ENCODE peak calls at places on chromosomes 1 and 21, in five cellular contexts. One of them, this sample, is unnamed.

GRCh38 chr1:183783896-183784637 is 20.9 kb upstream of the RGL1 start:
- DNase-seq in T-helper 17 cell: no peak
- DNase-seq in RWPE1: no peak
- DNase-seq in H54: peak
- DNase-seq in stimulated activated naive CD4-positive, alpha-beta T cell: no peak
- DNase-seq in this sample: no peak

GRCh38 chr1:115658646-115659045 is 16.9 kb downstream of the VANGL1 start:
- DNase-seq in T-helper 17 cell: no peak
- DNase-seq in RWPE1: no peak
- DNase-seq in H54: no peak
- DNase-seq in stimulated activated naive CD4-positive, alpha-beta T cell: no peak
- DNase-seq in this sample: no peak

GRCh38 chr1:226545806-226546596 is 2.6 kb upstream of the STUM start:
- DNase-seq in T-helper 17 cell: no peak
- DNase-seq in RWPE1: no peak
- DNase-seq in H54: no peak
- DNase-seq in stimulated activated naive CD4-positive, alpha-beta T cell: no peak
- DNase-seq in this sample: no peak

GRCh38 chr1:246176126-246177024 is 330.7 kb downstream of the SMYD3 start:
- DNase-seq in T-helper 17 cell: no peak
- DNase-seq in RWPE1: no peak
- DNase-seq in H54: no peak
- DNase-seq in stimulated activated naive CD4-positive, alpha-beta T cell: no peak
- DNase-seq in this sample: no peak

GRCh38 chr1:163650624-163651023 is 328.9 kb downstream of the NUF2 start:
- DNase-seq in T-helper 17 cell: no peak
- DNase-seq in RWPE1: no peak
- DNase-seq in H54: no peak
- DNase-seq in stimulated activated naive CD4-positive, alpha-beta T cell: no peak
- DNase-seq in this sample: no peak

GRCh38 chr1:176847052-176847451 is 317.5 kb downstream of the ASTN1 start:
- DNase-seq in T-helper 17 cell: no peak
- DNase-seq in RWPE1: no peak
- DNase-seq in H54: no peak
- DNase-seq in stimulated activated naive CD4-positive, alpha-beta T cell: no peak
- DNase-seq in this sample: no peak

GRCh38 chr1:188489336-188490112 is 1660.8 kb downstream of the PLA2G4A start:
- DNase-seq in T-helper 17 cell: no peak
- DNase-seq in RWPE1: no peak
- DNase-seq in H54: peak
- DNase-seq in stimulated activated naive CD4-positive, alpha-beta T cell: no peak
- DNase-seq in this sample: no peak

GRCh38 chr1:217805792-217806191 is 174.6 kb downstream of the SPATA17 start:
- DNase-seq in T-helper 17 cell: no peak
- DNase-seq in RWPE1: no peak
- DNase-seq in H54: no peak
- DNase-seq in stimulated activated naive CD4-positive, alpha-beta T cell: no peak
- DNase-seq in this sample: no peak

GRCh38 chr1:77539510-77540142 is 142.8 kb downstream of the ZZZ3 start:
- DNase-seq in T-helper 17 cell: no peak
- DNase-seq in RWPE1: peak
- DNase-seq in H54: peak
- DNase-seq in stimulated activated naive CD4-positive, alpha-beta T cell: no peak
- DNase-seq in this sample: peak

GRCh38 chr1:147542549-147542857 is 1.2 kb downstream of the BCL9 start:
- DNase-seq in T-helper 17 cell: no peak
- DNase-seq in RWPE1: no peak
- DNase-seq in H54: no peak
- DNase-seq in stimulated activated naive CD4-positive, alpha-beta T cell: no peak
- DNase-seq in this sample: no peak

GRCh38 chr1:12541274-12542137 is 76.5 kb downstream of the DHRS3 start:
- DNase-seq in T-helper 17 cell: no peak
- DNase-seq in RWPE1: no peak
- DNase-seq in H54: no peak
- DNase-seq in stimulated activated naive CD4-positive, alpha-beta T cell: no peak
- DNase-seq in this sample: no peak

GRCh38 chr21:43748622-43749021 is 27.5 kb downstream of the CSTB start:
- DNase-seq in T-helper 17 cell: no peak
- DNase-seq in RWPE1: no peak
- DNase-seq in H54: no peak
- DNase-seq in stimulated activated naive CD4-positive, alpha-beta T cell: no peak
- DNase-seq in this sample: no peak

GRCh38 chr21:38409907-38410306 is 88.4 kb downstream of the ERG start:
- DNase-seq in T-helper 17 cell: no peak
- DNase-seq in RWPE1: no peak
- DNase-seq in H54: no peak
- DNase-seq in stimulated activated naive CD4-positive, alpha-beta T cell: no peak
- DNase-seq in this sample: no peak

GRCh38 chr21:37207441-37208009 is 59.6 kb downstream of the VPS26C start:
- DNase-seq in T-helper 17 cell: no peak
- DNase-seq in RWPE1: no peak
- DNase-seq in H54: peak
- DNase-seq in stimulated activated naive CD4-positive, alpha-beta T cell: no peak
- DNase-seq in this sample: no peak

GRCh38 chr1:208203848-208204609 is 40.2 kb downstream of the PLXNA2 start:
- DNase-seq in T-helper 17 cell: no peak
- DNase-seq in RWPE1: no peak
- DNase-seq in H54: no peak
- DNase-seq in stimulated activated naive CD4-positive, alpha-beta T cell: no peak
- DNase-seq in this sample: no peak

GRCh38 chr21:14888202-14888601 is 176.6 kb downstream of the NRIP1 start:
- DNase-seq in T-helper 17 cell: no peak
- DNase-seq in RWPE1: no peak
- DNase-seq in H54: no peak
- DNase-seq in stimulated activated naive CD4-positive, alpha-beta T cell: no peak
- DNase-seq in this sample: no peak

GRCh38 chr1:61776091-61776490 is 33.8 kb downstream of the PATJ start:
- DNase-seq in T-helper 17 cell: no peak
- DNase-seq in RWPE1: no peak
- DNase-seq in H54: no peak
- DNase-seq in stimulated activated naive CD4-positive, alpha-beta T cell: no peak
- DNase-seq in this sample: no peak

GRCh38 chr1:29554208-29554778 is 318.0 kb downstream of the PTPRU start:
- DNase-seq in T-helper 17 cell: no peak
- DNase-seq in RWPE1: no peak
- DNase-seq in H54: no peak
- DNase-seq in stimulated activated naive CD4-positive, alpha-beta T cell: no peak
- DNase-seq in this sample: no peak

GRCh38 chr1:203512830-203513578 is 19.1 kb downstream of the OPTC start:
- DNase-seq in T-helper 17 cell: no peak
- DNase-seq in RWPE1: peak
- DNase-seq in H54: peak
- DNase-seq in stimulated activated naive CD4-positive, alpha-beta T cell: peak
- DNase-seq in this sample: no peak

GRCh38 chr1:6180215-6180577 is at the start of gene CHD5:
- DNase-seq in T-helper 17 cell: no peak
- DNase-seq in RWPE1: no peak
- DNase-seq in H54: no peak
- DNase-seq in stimulated activated naive CD4-positive, alpha-beta T cell: no peak
- DNase-seq in this sample: no peak

GRCh38 chr1:110011527-110012041 is 22.8 kb upstream of the STRIP1 start:
- DNase-seq in T-helper 17 cell: no peak
- DNase-seq in RWPE1: peak
- DNase-seq in H54: peak
- DNase-seq in stimulated activated naive CD4-positive, alpha-beta T cell: peak
- DNase-seq in this sample: no peak

GRCh38 chr1:41898191-41898713 is 20.5 kb downstream of the HIVEP3 start:
- DNase-seq in T-helper 17 cell: peak
- DNase-seq in RWPE1: no peak
- DNase-seq in H54: no peak
- DNase-seq in stimulated activated naive CD4-positive, alpha-beta T cell: peak
- DNase-seq in this sample: no peak

GRCh38 chr1:39528082-39528481 is 36.6 kb downstream of the BMP8A start:
- DNase-seq in T-helper 17 cell: no peak
- DNase-seq in RWPE1: no peak
- DNase-seq in H54: no peak
- DNase-seq in stimulated activated naive CD4-positive, alpha-beta T cell: no peak
- DNase-seq in this sample: no peak

GRCh38 chr1:154767315-154768240 is 102.5 kb downstream of the KCNN3 start:
- DNase-seq in T-helper 17 cell: no peak
- DNase-seq in RWPE1: no peak
- DNase-seq in H54: no peak
- DNase-seq in stimulated activated naive CD4-positive, alpha-beta T cell: no peak
- DNase-seq in this sample: no peak

GRCh38 chr1:221356693-221357092 is 385.2 kb downstream of the DUSP10 start:
- DNase-seq in T-helper 17 cell: no peak
- DNase-seq in RWPE1: no peak
- DNase-seq in H54: no peak
- DNase-seq in stimulated activated naive CD4-positive, alpha-beta T cell: no peak
- DNase-seq in this sample: no peak